ENCODE peak calls at places on chromosomes 11 and 22, in four cellular contexts. G is mammary epithelial cell, E is fibroblast of pulmonary artery, X is HCT116. W is an unnamed sample.

GRCh38 chr11:113623114-113623513 is 83.0 kb downstream of the TMPRSS5 start:
- DNase-seq in E (no peak), G (no peak), X (no peak), W (no peak)

GRCh38 chr22:43013355-43014061 is 1.4 kb downstream of the PACSIN2 start:
- DNase-seq in X (no peak), G (peak), E (no peak), W (no peak)

GRCh38 chr22:44305888-44306287 is 6.9 kb downstream of the SHISAL1 start:
- DNase-seq in G (no peak), X (no peak), E (no peak), W (no peak)

GRCh38 chr11:83823461-83824025 is 537.4 kb upstream of the CCDC90B start:
- DNase-seq in E (peak), G (no peak), X (no peak), W (no peak)

GRCh38 chr11:61509058-61510029 is 795 bp downstream of the LRRC10B start:
- DNase-seq in E (peak), G (peak), X (peak), W (peak)

GRCh38 chr22:41925783-41926460 is 684 bp downstream of the TNFRSF13C start:
- DNase-seq in G (no peak), X (no peak), E (peak), W (peak)

GRCh38 chr11:78350646-78351165 is 66.9 kb downstream of the GAB2 start:
- DNase-seq in X (no peak), G (no peak), E (peak), W (no peak)

GRCh38 chr11:7667460-7667859 is 5.8 kb downstream of the CYB5R2 start:
- DNase-seq in E (no peak), X (no peak), G (peak), W (no peak)

GRCh38 chr11:35963911-35964310 is 20.0 kb downstream of the LDLRAD3 start:
- DNase-seq in G (no peak), E (peak), X (no peak), W (no peak)

GRCh38 chr11:116808262-116809175 is 14.6 kb downstream of the APOA4 start:
- DNase-seq in E (peak), G (peak), X (no peak), W (no peak)

GRCh38 chr11:100556781-100557180 is 130.3 kb upstream of the ARHGAP42 start:
- DNase-seq in X (no peak), G (no peak), E (no peak), W (no peak)

GRCh38 chr11:96267490-96268010 is 75.4 kb downstream of the MAML2 start:
- DNase-seq in X (no peak), E (peak), G (no peak), W (no peak)

GRCh38 chr11:68200639-68201038 is 12.5 kb downstream of the KMT5B start:
- DNase-seq in G (no peak), E (peak), X (no peak), W (no peak)

GRCh38 chr22:23269441-23270211 is 89.3 kb downstream of the BCR start:
- DNase-seq in G (no peak), E (no peak), X (no peak), W (no peak)

GRCh38 chr22:39259698-39260097 is 14.9 kb upstream of the PDGFB start:
- DNase-seq in X (no peak), G (no peak), E (no peak), W (no peak)

GRCh38 chr11:8775341-8776133 is 92.9 kb downstream of the RPL27A start:
- DNase-seq in X (no peak), G (no peak), E (no peak), W (no peak)

GRCh38 chr22:39915295-39915726 is 14.4 kb downstream of the GRAP2 start:
- DNase-seq in E (no peak), G (no peak), X (no peak), W (no peak)

GRCh38 chr11:25734592-25735211 is 597.2 kb upstream of the ANO3 start:
- DNase-seq in X (no peak), E (peak), G (peak), W (peak)

GRCh38 chr11:46537851-46538295 is 56.0 kb downstream of the AMBRA1 start:
- DNase-seq in G (peak), E (peak), X (peak), W (peak)

GRCh38 chr11:33649944-33650343 is 50.7 kb downstream of the C11orf91 start:
- DNase-seq in G (no peak), E (no peak), X (no peak), W (no peak)

GRCh38 chr11:110295487-110296225 is 758 bp downstream of the RDX start:
- DNase-seq in E (peak), X (no peak), G (peak), W (peak)

GRCh38 chr11:518463-519202 is 11.6 kb upstream of the RNH1 start:
- DNase-seq in G (peak), E (peak), X (peak), W (peak)

GRCh38 chr11:69333906-69334305 is 40.0 kb downstream of the MYEOV start:
- DNase-seq in E (no peak), G (no peak), X (no peak), W (no peak)

DNA sequence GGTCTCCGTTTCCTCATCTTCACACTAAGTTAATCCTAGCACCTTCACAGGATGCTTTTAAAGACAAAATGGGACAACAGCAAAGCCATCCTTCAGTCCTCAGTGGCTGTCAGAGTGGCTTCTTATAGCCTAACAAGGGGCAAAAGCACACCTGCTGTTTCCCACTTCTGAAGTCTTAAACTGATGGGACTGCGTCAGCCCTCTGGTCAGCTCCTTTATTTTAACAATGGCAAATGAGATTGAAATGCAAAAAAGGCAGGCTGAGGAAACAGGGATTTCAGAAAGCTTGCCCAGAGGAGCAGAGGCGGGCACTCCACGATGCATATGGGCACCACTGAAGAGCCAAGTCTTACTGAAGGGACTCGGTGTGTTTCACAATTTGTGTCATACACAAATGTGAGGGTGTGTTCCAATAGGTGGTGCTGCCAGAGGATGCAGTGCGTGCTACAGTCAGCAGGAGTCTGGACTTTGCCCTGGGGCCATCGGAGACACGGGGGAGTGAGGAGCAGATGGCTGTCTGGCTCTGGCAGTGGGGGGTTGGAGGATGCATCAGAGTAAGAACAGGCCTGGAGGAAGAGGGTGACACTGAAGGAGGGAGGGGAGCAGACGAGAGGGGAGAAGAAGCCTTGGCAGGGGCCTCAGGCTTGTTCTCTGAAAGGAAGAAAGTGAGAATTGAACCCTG is 47.3 kb downstream of the TENM4 start:
- DNase-seq in E (no peak), G (no peak), X (no peak), W (no peak)
- TF ChIP-seq CTCF in E (no peak), G (no peak), X (no peak), W (no peak)

GRCh38 chr11:129766858-129767604 is 48.6 kb upstream of the TMEM45B start:
- DNase-seq in E (peak), X (peak), G (peak), W (peak)
- TF ChIP-seq CTCF in E (peak), X (peak), G (peak), W (peak)

DNA sequence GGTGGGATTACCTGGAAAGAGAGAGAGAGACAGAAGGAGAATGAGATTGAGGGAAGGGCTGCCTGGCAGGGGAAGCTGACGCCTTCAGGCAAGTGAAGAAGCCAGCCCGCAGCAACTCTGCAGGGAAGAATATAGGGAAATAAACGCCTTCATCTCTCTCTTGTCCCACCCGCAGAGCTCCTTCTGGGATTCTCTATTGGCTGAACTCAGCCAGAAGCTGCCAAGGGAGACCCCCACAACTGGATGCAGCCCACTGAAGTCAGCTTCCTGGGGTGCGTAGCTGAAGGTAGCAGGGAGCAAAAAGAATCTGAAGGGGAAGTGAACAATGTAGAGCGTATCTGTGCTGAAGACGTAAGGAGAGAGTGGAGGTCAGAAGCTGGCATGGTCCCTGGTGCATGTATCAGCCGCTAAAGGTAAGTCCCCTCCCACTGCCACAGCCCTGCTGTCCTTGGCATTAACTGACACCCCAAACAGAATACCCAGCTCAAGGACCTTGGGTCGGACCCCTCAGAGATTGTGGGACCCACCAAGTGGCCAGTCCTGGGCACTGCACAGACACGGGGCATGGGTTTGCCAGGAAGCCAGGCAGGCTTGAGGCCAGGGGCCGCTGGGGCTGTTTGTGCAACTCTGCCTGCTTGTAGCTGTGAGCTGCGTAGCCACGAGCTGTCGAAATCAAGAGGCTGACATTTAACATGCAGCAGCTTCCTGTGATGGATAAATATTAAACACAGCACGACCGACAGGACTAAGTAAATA is 469.9 kb downstream of the MN1 start:
- DNase-seq in G (no peak), E (peak), X (no peak), W (peak)
- TF ChIP-seq CTCF in G (peak), E (peak), X (peak), W (peak)

DNA sequence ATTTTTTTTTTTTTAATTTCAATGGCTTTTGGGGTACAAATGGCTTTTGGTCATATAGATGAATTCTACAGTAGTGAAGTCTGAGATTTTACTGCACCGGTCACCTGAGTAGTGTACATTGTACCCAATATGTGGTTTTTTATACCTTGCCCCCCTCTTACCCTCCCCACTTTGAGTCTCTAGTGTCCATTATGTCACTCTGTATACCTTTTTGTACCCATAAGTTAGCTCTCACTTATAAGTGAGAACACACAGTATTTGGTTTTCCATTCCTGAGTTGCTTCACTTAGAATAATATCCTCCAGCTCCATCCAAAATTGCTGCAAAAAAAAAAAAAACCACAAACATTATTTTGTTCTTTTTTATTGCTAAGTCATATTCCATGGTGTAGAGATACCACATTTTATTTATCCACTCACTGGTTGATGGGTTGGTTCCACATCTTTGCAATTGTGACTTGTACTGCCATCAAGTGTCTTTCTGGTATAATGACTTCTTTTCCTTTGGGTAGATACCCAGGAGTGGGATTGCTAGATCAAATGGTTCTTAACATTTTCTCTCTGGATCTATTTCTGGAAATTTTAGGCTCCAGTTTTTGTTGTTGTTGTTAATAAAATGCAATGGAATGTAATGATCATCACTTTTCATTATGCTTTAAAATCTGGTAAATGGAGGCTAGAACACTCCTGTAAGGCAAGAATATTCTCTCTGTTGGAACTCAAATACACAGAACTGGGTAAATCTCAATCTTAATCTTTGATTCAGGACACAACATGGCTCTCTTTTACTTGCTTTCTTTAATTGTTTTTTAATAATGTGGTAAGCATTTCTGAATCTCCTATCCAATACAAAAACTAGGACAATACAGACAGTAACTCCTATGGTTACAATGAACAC is 10.3 kb downstream of the NEAT1 start:
- DNase-seq in X (no peak), G (peak), E (peak), W (no peak)
- TF ChIP-seq CTCF in X (no peak), G (peak), E (peak), W (no peak)

GRCh38 chr11:117985953-117986887 is at the start of gene IL10RA:
- DNase-seq in X (peak), E (peak), G (peak), W (peak)
- TF ChIP-seq CTCF in X (no peak), E (no peak), G (no peak), W (no peak)

GRCh38 chr22:30212363-30212995 is 34.1 kb downstream of the LIF start:
- DNase-seq in E (peak), G (peak), X (peak), W (peak)
- TF ChIP-seq CTCF in E (no peak), G (no peak), X (no peak), W (no peak)